ENCODE peak calls at places on chromosomes 1 and 21, in eight cellular contexts. B is CD8-positive, alpha-beta T cell; G is heart left ventricle; Q is endodermal cell; R is K562; M is left lung; H is suprapubic skin; C is HCT116. W is an unnamed sample. For H3K9me3, the result is how much of the 10 kb centered on the place peaks cover.

GRCh38 chr1:196732526-196732925 is 42.1 kb upstream of the CFHR3 start:
- DNase-seq in R (peak), Q (no peak), G (no peak), C (no peak), B (no peak), M (no peak), H (no peak), W (no peak)

GRCh38 chr21:25573409-25574206 is 33.7 kb downstream of the MRPL39 start:
- DNase-seq in G (no peak), B (peak), Q (no peak), M (no peak), R (peak), C (peak), H (no peak), W (no peak)

GRCh38 chr1:161187311-161187710 is 10.0 kb upstream of the B4GALT3 start:
- DNase-seq in H (no peak), C (no peak), M (no peak), R (no peak), G (no peak), Q (no peak), B (no peak), W (no peak)

GRCh38 chr1:177033628-177034027 is 130.9 kb downstream of the ASTN1 start:
- DNase-seq in M (no peak), G (no peak), H (no peak), R (no peak), B (no peak), Q (no peak), C (no peak), W (no peak)

GRCh38 chr1:20430355-20431290 is 55.4 kb downstream of the CAMK2N1 start:
- DNase-seq in R (peak), H (peak), C (no peak), B (peak), Q (peak), G (no peak), M (no peak), W (peak)

GRCh38 chr1:53645690-53646078 is 93.3 kb downstream of the GLIS1 start:
- DNase-seq in H (no peak), C (no peak), R (no peak), G (no peak), B (no peak), M (no peak), Q (no peak), W (no peak)

GRCh38 chr1:197465528-197466205 is 197.6 kb downstream of the CRB1 start:
- DNase-seq in Q (no peak), R (no peak), B (no peak), G (no peak), H (no peak), M (no peak), C (no peak), W (no peak)

GRCh38 chr1:24526940-24527542 is 24.4 kb downstream of the RCAN3 start:
- DNase-seq in H (no peak), R (peak), Q (no peak), M (no peak), C (peak), G (no peak), B (peak), W (no peak)

GRCh38 chr1:18948913-18949688 is 7.4 kb downstream of the IFFO2 start:
- DNase-seq in G (no peak), C (no peak), R (no peak), M (no peak), Q (no peak), H (no peak), B (no peak), W (peak)

GRCh38 chr21:44985441-44986401 is 45.9 kb downstream of the SLX9 start:
- DNase-seq in R (no peak), C (no peak), B (no peak), M (peak), H (peak), Q (peak), G (no peak), W (no peak)

GRCh38 chr1:20575544-20576056 is 13.3 kb upstream of the CDA start:
- DNase-seq in C (no peak), G (no peak), Q (no peak), B (no peak), R (no peak), H (no peak), M (no peak), W (no peak)

GRCh38 chr1:47175227-47175934 is 14.5 kb downstream of the PDZK1IP1 start:
- DNase-seq in B (peak), Q (peak), R (peak), M (no peak), G (no peak), H (no peak), C (peak), W (peak)

GRCh38 chr1:47227370-47228232 is 4.4 kb downstream of the TAL1 start:
- DNase-seq in C (no peak), B (no peak), G (no peak), Q (no peak), H (no peak), R (peak), M (no peak), W (no peak)

GRCh38 chr1:15411593-15412487 is 2.2 kb downstream of the EFHD2 start:
- DNase-seq in Q (peak), R (no peak), H (no peak), G (peak), M (peak), B (peak), C (no peak), W (peak)

GRCh38 chr21:41995577-41995976 is 14.6 kb downstream of the ZBTB21 start:
- DNase-seq in C (no peak), H (no peak), G (no peak), M (no peak), R (no peak), Q (no peak), B (no peak), W (no peak)
- TF ChIP-seq CTCF in C (no peak), H (no peak), G (no peak), M (no peak), R (no peak), Q (no peak), B (no peak), W (no peak)

DNA sequence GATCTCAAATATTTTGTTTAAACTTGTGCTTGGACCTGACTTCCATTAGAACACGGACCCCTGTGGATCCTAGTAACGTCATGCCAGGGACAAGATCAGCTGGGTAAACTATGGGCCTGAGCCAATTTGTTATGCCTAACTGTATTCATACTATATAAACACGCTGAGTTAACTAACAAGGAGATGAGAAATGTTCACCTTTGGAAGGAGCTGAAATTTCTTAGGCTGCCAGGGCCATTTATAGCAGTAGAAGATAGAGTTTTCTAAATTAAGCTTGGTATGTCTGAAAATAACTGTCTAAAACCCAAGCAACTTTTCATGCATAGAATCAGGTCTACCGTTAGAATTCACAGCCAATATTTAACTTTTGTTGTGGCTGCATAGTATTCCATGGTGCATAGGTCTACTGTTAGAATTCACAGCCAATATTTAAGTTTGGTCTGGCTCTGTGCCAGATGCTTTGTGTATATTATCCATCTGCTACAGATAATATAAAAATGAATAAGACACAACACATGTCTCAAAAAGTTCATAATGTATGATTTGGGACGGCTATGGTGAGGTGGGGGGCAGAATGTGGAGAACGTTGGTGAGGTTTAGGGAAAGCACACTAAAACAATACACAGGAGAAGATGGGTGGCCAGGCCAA is 61.5 kb downstream of the NMNAT2 start:
- DNase-seq in R (no peak), G (no peak), M (no peak), Q (no peak), B (no peak), C (no peak), H (no peak), W (no peak)
- H3K9me3 ChIP-seq in R (under half), G (under half), M (under half), Q (under half), B (under half), C (under half), H (under half), W (under half)

DNA sequence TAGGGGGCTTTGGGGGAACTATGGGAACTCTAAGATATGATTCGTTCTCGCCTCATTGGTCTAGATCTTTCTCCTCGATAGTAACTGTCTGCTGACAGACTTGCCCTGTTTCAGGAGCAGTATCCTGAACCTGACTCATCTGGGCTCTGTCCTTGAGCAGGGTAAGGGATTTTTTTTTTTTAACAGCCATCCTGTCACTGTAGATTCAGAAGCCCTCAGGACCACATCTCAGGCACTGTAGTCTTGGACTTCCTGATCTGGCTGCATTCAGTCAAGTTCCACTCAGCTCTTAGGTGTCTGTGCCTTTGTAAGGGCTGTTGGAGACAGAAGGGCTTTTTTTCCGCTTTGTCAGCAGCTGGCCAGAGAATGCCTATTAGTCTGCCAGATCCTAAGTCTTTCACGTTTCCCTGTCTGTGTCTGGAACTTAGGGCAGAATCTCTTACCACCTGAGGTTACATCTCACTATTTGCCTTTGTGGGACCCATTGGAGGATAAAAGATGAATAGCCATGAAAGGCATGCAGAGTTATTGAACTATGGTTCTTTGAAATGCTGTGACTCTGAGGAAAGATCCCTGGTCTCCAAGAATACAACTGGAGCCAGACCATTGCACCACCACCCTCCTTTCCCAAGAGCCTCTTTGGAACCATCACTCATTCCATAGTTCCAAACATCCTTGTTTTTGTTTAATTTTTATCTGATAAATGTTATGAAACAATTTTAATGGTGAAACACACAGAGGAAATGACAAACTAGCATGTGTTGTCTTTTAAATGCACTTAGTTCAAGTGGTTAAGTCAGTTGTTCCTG is 49.7 kb upstream of the MACF1 start:
- DNase-seq in C (no peak), G (peak), Q (no peak), H (no peak), R (no peak), M (no peak), B (no peak), W (peak)
- H3K27ac ChIP-seq in C (no peak), G (peak), Q (peak), H (peak), R (no peak), M (peak), B (no peak), W (peak)

GRCh38 chr1:187051618-187052232 is 223.0 kb downstream of the PLA2G4A start:
- DNase-seq in C (peak), R (peak), M (no peak), Q (peak), B (no peak), H (no peak), G (no peak), W (no peak)
- TF ChIP-seq CTCF in C (peak), R (peak), M (peak), Q (peak), B (peak), H (peak), G (peak), W (peak)

DNA sequence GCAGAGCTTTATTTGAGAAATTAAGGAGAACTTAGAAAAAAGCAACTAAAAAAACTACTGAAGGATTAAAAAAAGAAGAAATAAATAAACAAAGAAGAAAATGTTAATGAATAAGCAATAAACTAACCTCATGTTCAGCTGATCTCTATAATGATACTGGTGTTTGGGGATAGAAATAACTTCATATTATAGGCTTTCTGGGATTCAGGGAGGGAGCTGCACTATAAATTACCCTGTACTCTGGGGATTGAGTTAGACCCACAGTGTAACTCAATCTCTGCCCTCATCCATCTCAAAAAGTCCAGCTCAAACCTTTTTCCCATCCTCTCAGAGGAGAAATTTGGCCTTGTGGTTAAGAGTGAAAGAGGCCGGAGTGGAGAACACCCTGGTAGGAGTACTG is 33.8 kb upstream of the CCN1 start:
- DNase-seq in G (no peak), Q (no peak), M (no peak), B (no peak), H (no peak), R (no peak), C (no peak), W (no peak)
- H3K9me3 ChIP-seq in G (under half), Q (under half), M (under half), B (under half), H (under half), R (under half), C (under half), W (under half)

DNA sequence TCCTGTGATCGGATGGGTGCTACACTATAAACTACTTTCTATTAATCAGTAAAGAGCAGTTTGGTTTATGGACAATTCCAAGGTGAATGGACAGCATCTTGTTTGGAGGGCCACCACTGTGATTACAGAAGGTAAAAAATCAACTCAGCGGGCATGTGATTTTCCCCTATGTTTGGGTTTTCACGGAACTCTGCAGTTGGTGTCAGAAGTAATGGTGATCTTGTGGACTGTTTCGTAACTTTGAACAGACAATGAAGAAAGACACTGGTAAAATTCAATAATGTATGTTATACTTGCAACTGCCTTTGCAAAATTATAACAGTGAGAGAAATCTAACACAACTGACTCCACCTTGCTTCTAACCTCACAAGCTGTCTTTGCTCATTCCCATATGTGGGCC is 53.3 kb downstream of the TRIM33 start:
- DNase-seq in H (no peak), R (no peak), B (no peak), Q (no peak), C (no peak), M (no peak), G (no peak), W (no peak)
- H3K27ac ChIP-seq in H (no peak), R (peak), B (no peak), Q (no peak), C (no peak), M (no peak), G (peak), W (no peak)

GRCh38 chr1:58402444-58402843 is 144.1 kb downstream of the OMA1 start:
- DNase-seq in Q (no peak), C (no peak), G (no peak), H (no peak), M (no peak), B (no peak), R (no peak), W (no peak)
- TF ChIP-seq CTCF in Q (no peak), C (no peak), G (no peak), H (no peak), M (no peak), B (no peak), R (no peak), W (no peak)